ENCODE peak calls at places on chromosomes 2 and 18, in six cellular contexts. One of them, this sample, is unnamed.

GRCh38 chr2:31383471-31384153 is 30.9 kb downstream of the XDH start:
- DNase-seq in GM12892: no peak
- DNase-seq in K562: no peak
- DNase-seq in HepG2: no peak
- DNase-seq in transverse colon: no peak
- DNase-seq in HL-60: no peak
- DNase-seq in this sample: no peak

GRCh38 chr18:22551536-22552151 is 133.9 kb upstream of the CTAGE1 start:
- DNase-seq in transverse colon: no peak
- DNase-seq in HL-60: no peak
- DNase-seq in GM12892: no peak
- DNase-seq in HepG2: no peak
- DNase-seq in K562: no peak
- DNase-seq in this sample: no peak

GRCh38 chr2:68961380-68961779 is 8.7 kb upstream of the GKN2 start:
- DNase-seq in HepG2: no peak
- DNase-seq in K562: no peak
- DNase-seq in HL-60: no peak
- DNase-seq in GM12892: no peak
- DNase-seq in transverse colon: no peak
- DNase-seq in this sample: no peak

GRCh38 chr18:79518028-79518682 is 122.4 kb downstream of the NFATC1 start:
- DNase-seq in GM12892: no peak
- DNase-seq in HL-60: no peak
- DNase-seq in HepG2: no peak
- DNase-seq in transverse colon: no peak
- DNase-seq in K562: no peak
- DNase-seq in this sample: no peak

GRCh38 chr18:199214-199613 is 40.9 kb downstream of the USP14 start:
- DNase-seq in K562: no peak
- DNase-seq in HepG2: no peak
- DNase-seq in HL-60: no peak
- DNase-seq in transverse colon: no peak
- DNase-seq in GM12892: no peak
- DNase-seq in this sample: no peak

GRCh38 chr2:47208852-47209606 is 53.9 kb upstream of the STPG4 start:
- DNase-seq in HL-60: peak
- DNase-seq in K562: no peak
- DNase-seq in HepG2: peak
- DNase-seq in transverse colon: no peak
- DNase-seq in GM12892: no peak
- DNase-seq in this sample: no peak

GRCh38 chr2:150997702-150998480 is 263.8 kb downstream of the RBM43 start:
- DNase-seq in HepG2: no peak
- DNase-seq in transverse colon: no peak
- DNase-seq in HL-60: no peak
- DNase-seq in GM12892: no peak
- DNase-seq in K562: no peak
- DNase-seq in this sample: no peak

GRCh38 chr2:143284087-143284675 is 155.0 kb downstream of the ARHGAP15 start:
- DNase-seq in transverse colon: no peak
- DNase-seq in HepG2: peak
- DNase-seq in K562: peak
- DNase-seq in GM12892: no peak
- DNase-seq in HL-60: peak
- DNase-seq in this sample: no peak

GRCh38 chr2:234377761-234378341 is 119.0 kb downstream of the ARL4C start:
- DNase-seq in HepG2: no peak
- DNase-seq in K562: no peak
- DNase-seq in GM12892: no peak
- DNase-seq in transverse colon: no peak
- DNase-seq in HL-60: no peak
- DNase-seq in this sample: no peak

GRCh38 chr2:172080641-172081230 is 4.6 kb upstream of the DLX1 start:
- DNase-seq in HL-60: no peak
- DNase-seq in GM12892: no peak
- DNase-seq in transverse colon: no peak
- DNase-seq in HepG2: no peak
- DNase-seq in K562: no peak
- DNase-seq in this sample: no peak

GRCh38 chr2:168201211-168201610 is 46.2 kb downstream of the STK39 start:
- DNase-seq in HepG2: no peak
- DNase-seq in transverse colon: no peak
- DNase-seq in HL-60: no peak
- DNase-seq in K562: no peak
- DNase-seq in GM12892: no peak
- DNase-seq in this sample: no peak

GRCh38 chr2:182330451-182331325 is 96.1 kb downstream of the PDE1A start:
- DNase-seq in transverse colon: no peak
- DNase-seq in HL-60: no peak
- DNase-seq in HepG2: no peak
- DNase-seq in K562: no peak
- DNase-seq in GM12892: no peak
- DNase-seq in this sample: no peak

GRCh38 chr2:1676091-1676912 is 68.0 kb downstream of the PXDN start:
- DNase-seq in GM12892: no peak
- DNase-seq in HL-60: no peak
- DNase-seq in HepG2: no peak
- DNase-seq in K562: no peak
- DNase-seq in transverse colon: no peak
- DNase-seq in this sample: no peak

GRCh38 chr2:148578493-148578884 is 66.1 kb upstream of the EPC2 start:
- DNase-seq in GM12892: no peak
- DNase-seq in transverse colon: no peak
- DNase-seq in HL-60: no peak
- DNase-seq in K562: no peak
- DNase-seq in HepG2: no peak
- DNase-seq in this sample: no peak

GRCh38 chr2:149365826-149366583 is 35.6 kb downstream of the LYPD6 start:
- DNase-seq in transverse colon: no peak
- DNase-seq in GM12892: no peak
- DNase-seq in K562: no peak
- DNase-seq in HepG2: peak
- DNase-seq in HL-60: no peak
- DNase-seq in this sample: no peak

GRCh38 chr2:181305151-181306123 is 151.7 kb upstream of the ITGA4 start:
- DNase-seq in K562: peak
- DNase-seq in HepG2: peak
- DNase-seq in HL-60: peak
- DNase-seq in transverse colon: peak
- DNase-seq in GM12892: no peak
- DNase-seq in this sample: no peak

GRCh38 chr2:48448274-48449061 is 81.5 kb upstream of the STON1 start:
- DNase-seq in HepG2: peak
- DNase-seq in transverse colon: no peak
- DNase-seq in K562: no peak
- DNase-seq in HL-60: peak
- DNase-seq in GM12892: no peak
- DNase-seq in this sample: no peak

GRCh38 chr2:218981390-218982311 is 3.3 kb downstream of the FEV start:
- DNase-seq in K562: no peak
- DNase-seq in HL-60: no peak
- DNase-seq in HepG2: no peak
- DNase-seq in GM12892: peak
- DNase-seq in transverse colon: peak
- DNase-seq in this sample: peak

GRCh38 chr2:46814160-46814559 is 101.4 kb downstream of the MCFD2 start:
- DNase-seq in K562: peak
- DNase-seq in HL-60: no peak
- DNase-seq in HepG2: no peak
- DNase-seq in transverse colon: peak
- DNase-seq in GM12892: no peak
- DNase-seq in this sample: no peak

DNA sequence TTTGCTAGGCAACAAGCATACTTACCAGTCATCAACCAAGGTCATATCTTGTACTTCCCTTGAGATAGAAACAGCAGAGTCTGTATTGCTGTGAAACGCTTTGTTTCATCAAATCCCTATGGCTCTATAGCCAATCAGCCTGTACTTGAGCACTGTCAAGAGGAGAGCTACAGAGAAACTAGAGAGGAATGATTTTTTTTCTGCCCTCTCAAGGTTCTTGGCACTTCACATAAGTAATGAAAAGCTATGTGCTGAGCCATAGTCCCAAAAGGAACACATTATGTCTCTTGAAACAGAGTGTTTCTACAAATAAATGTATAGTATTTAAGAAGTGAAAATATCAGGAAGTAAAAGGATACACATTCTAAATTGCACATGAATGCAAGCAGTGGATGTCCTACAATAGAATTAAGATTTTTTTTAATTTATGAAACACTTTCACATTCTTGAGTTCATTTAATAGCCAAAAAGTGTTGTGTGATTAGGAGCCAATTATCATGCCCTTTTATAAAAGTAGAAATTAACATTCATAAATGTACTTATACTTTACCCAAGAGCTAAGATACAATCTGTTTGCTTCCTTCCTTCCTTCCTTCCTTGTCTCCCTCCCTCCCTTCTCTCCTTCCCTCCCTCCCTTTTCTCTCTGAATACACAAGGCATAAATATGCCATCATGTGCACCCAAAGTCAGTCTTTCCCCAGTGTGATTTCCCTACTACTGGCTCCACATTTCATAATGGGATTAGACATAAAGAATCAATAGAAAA is 131.8 kb downstream of the CSRNP3 start:
- DNase-seq in transverse colon: no peak
- DNase-seq in K562: no peak
- DNase-seq in HepG2: no peak
- DNase-seq in HL-60: no peak
- DNase-seq in GM12892: no peak
- DNase-seq in this sample: no peak
- TF ChIP-seq POLR2AphosphoS5 in transverse colon: no peak
- TF ChIP-seq POLR2AphosphoS5 in K562: no peak
- TF ChIP-seq POLR2AphosphoS5 in HepG2: no peak
- TF ChIP-seq POLR2AphosphoS5 in HL-60: no peak
- TF ChIP-seq POLR2AphosphoS5 in GM12892: no peak
- TF ChIP-seq POLR2AphosphoS5 in this sample: no peak

GRCh38 chr2:215320102-215320501 is 8.2 kb downstream of the ATIC start:
- DNase-seq in HL-60: no peak
- DNase-seq in transverse colon: no peak
- DNase-seq in GM12892: no peak
- DNase-seq in K562: no peak
- DNase-seq in HepG2: no peak
- DNase-seq in this sample: no peak

GRCh38 chr2:215328066-215328465 is 16.2 kb downstream of the ATIC start:
- DNase-seq in transverse colon: no peak
- DNase-seq in K562: no peak
- DNase-seq in HepG2: no peak
- DNase-seq in GM12892: no peak
- DNase-seq in HL-60: no peak
- DNase-seq in this sample: no peak

GRCh38 chr2:215319500-215319899 is 7.6 kb downstream of the ATIC start:
- DNase-seq in transverse colon: no peak
- DNase-seq in HL-60: no peak
- DNase-seq in GM12892: no peak
- DNase-seq in HepG2: no peak
- DNase-seq in K562: no peak
- DNase-seq in this sample: no peak

GRCh38 chr2:215320679-215321078 is 8.8 kb downstream of the ATIC start:
- DNase-seq in transverse colon: no peak
- DNase-seq in HL-60: no peak
- DNase-seq in GM12892: no peak
- DNase-seq in K562: peak
- DNase-seq in HepG2: no peak
- DNase-seq in this sample: no peak

DNA sequence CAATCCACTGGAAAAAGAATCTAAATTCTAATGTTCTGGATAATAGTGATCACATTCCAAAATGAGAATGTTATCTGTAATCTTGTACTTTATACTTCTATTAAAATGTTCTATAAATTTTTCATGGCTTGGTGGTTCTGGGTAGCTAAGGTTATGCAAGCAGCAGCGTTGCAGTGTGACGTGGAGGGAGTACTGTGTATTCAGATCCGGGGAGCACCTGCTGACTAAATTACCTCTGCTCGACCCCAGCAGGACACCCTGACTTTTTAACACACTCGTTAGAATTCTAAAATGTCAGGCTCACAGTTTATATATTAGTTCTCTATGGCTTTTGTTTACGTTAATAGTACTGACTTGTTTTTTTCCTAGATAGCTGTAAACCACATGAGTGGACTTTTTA is 13.0 kb downstream of the ATIC start:
- DNase-seq in HepG2: no peak
- DNase-seq in transverse colon: no peak
- DNase-seq in K562: no peak
- DNase-seq in GM12892: no peak
- DNase-seq in HL-60: no peak
- DNase-seq in this sample: no peak
- TF ChIP-seq POLR2AphosphoS5 in HepG2: no peak
- TF ChIP-seq POLR2AphosphoS5 in transverse colon: no peak
- TF ChIP-seq POLR2AphosphoS5 in K562: no peak
- TF ChIP-seq POLR2AphosphoS5 in GM12892: no peak
- TF ChIP-seq POLR2AphosphoS5 in HL-60: no peak
- TF ChIP-seq POLR2AphosphoS5 in this sample: no peak

DNA sequence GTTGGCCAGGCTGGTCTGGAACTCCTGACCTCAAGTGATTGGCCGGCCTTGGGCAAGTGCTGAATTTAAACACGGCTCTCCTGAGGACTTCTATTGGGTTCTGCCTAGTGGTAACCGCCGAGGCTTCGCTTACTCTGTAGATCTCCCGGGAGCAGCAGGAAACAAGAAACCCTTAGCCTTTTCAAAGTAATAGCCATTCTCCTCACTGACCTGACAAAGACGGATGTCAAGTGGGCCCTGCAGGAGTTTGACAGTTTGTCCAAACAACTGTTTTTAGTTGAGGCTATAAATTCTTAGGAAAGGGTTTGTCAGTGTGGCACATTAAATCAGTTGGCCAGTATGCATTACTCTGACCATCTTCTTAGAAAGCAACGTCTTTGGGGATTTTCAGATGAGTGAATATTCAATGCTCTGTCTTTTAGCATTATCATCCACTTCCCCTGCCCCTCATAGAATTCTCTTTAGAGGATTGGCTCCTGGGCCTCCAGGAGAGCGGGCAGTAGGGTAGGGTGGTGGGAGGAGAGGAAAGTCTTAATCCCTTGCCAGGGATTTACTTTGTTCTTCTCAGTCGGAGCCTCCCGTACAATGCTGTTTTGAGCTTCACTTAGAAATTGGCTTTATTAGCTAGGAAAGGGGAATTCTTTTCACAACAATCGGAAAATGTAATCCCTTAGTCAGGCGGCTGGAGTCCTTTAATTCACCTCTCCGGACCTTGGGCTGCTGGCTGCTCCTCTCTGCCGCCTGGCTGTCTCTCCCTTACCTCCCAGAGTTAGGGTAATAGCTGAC is 13.3 kb upstream of the C18orf32 start:
- DNase-seq in HepG2: no peak
- DNase-seq in K562: no peak
- DNase-seq in HL-60: no peak
- DNase-seq in transverse colon: no peak
- DNase-seq in GM12892: no peak
- DNase-seq in this sample: no peak
- TF ChIP-seq POLR2AphosphoS5 in HepG2: no peak
- TF ChIP-seq POLR2AphosphoS5 in K562: no peak
- TF ChIP-seq POLR2AphosphoS5 in HL-60: no peak
- TF ChIP-seq POLR2AphosphoS5 in transverse colon: no peak
- TF ChIP-seq POLR2AphosphoS5 in GM12892: no peak
- TF ChIP-seq POLR2AphosphoS5 in this sample: no peak

GRCh38 chr2:177187631-177188312 is 24.8 kb upstream of the HNRNPA3 start:
- DNase-seq in GM12892: no peak
- DNase-seq in HepG2: peak
- DNase-seq in HL-60: no peak
- DNase-seq in transverse colon: peak
- DNase-seq in K562: peak
- DNase-seq in this sample: no peak
- TF ChIP-seq POLR2AphosphoS5 in GM12892: no peak
- TF ChIP-seq POLR2AphosphoS5 in HepG2: peak
- TF ChIP-seq POLR2AphosphoS5 in HL-60: no peak
- TF ChIP-seq POLR2AphosphoS5 in transverse colon: no peak
- TF ChIP-seq POLR2AphosphoS5 in K562: no peak
- TF ChIP-seq POLR2AphosphoS5 in this sample: no peak

GRCh38 chr2:190984595-190984994 is 29.4 kb downstream of the STAT1 start:
- DNase-seq in K562: no peak
- DNase-seq in HL-60: no peak
- DNase-seq in HepG2: no peak
- DNase-seq in GM12892: no peak
- DNase-seq in transverse colon: no peak
- DNase-seq in this sample: no peak
- TF ChIP-seq POLR2AphosphoS5 in K562: no peak
- TF ChIP-seq POLR2AphosphoS5 in HL-60: no peak
- TF ChIP-seq POLR2AphosphoS5 in HepG2: no peak
- TF ChIP-seq POLR2AphosphoS5 in GM12892: peak
- TF ChIP-seq POLR2AphosphoS5 in transverse colon: no peak
- TF ChIP-seq POLR2AphosphoS5 in this sample: peak